ENCODE peak calls at places on chromosomes 2 and 18, in five cellular contexts. U, M, T, K and Q are unnamed samples.
A peak's percentile ranks its signal among the peaks of the same experiment; 100 is the strongest.

GRCh38 chr2:33131820-33132219 is 185.1 kb downstream of the LTBP1 start:
- DNase-seq in U (no peak), M (no peak), T (no peak), K (no peak), Q (no peak)

GRCh38 chr18:3726241-3726951 is 276.4 kb downstream of the TGIF1 start:
- DNase-seq in U (no peak), M (no peak), T (no peak), K (no peak), Q (no peak)

GRCh38 chr2:99827296-99827999 is 314.9 kb downstream of the AFF3 start:
- DNase-seq in U (no peak), M (no peak), T (peak; percentile 74), K (no peak), Q (no peak)

GRCh38 chr2:118089015-118089800 is 937 bp downstream of the INSIG2 start:
- DNase-seq in U (no peak), M (no peak), T (peak; percentile 51), K (peak; percentile 18), Q (no peak)

GRCh38 chr2:74625658-74626425 is 22.3 kb downstream of the M1AP start:
- DNase-seq in U (no peak), M (no peak), T (peak; percentile 19), K (no peak), Q (no peak)

GRCh38 chr2:73987109-73987947 is 2.6 kb downstream of the TET3 start:
- DNase-seq in U (no peak), M (peak; percentile 46), T (peak; percentile 67), K (peak; percentile 53), Q (no peak)

GRCh38 chr2:196284901-196285589 is 113.7 kb upstream of the STK17B start:
- DNase-seq in U (no peak), M (no peak), T (no peak), K (no peak), Q (no peak)

GRCh38 chr2:74007120-74007519 is 22.4 kb downstream of the TET3 start:
- DNase-seq in U (no peak), M (no peak), T (no peak), K (no peak), Q (no peak)

GRCh38 chr2:135776367-135776766 is 34.7 kb downstream of the UBXN4 start:
- DNase-seq in U (no peak), M (no peak), T (no peak), K (no peak), Q (no peak)

GRCh38 chr2:216029416-216030129 is 16.2 kb upstream of the MREG start:
- DNase-seq in U (no peak), M (no peak), T (no peak), K (no peak), Q (no peak)

GRCh38 chr2:129135017-129135416 is 816.3 kb upstream of the HS6ST1 start:
- DNase-seq in U (no peak), M (no peak), T (peak; percentile 17), K (no peak), Q (no peak)

GRCh38 chr2:72006188-72006736 is 141.4 kb downstream of the CYP26B1 start:
- DNase-seq in U (no peak), M (no peak), T (no peak), K (no peak), Q (no peak)

GRCh38 chr2:171325886-171326585 is 107.8 kb downstream of the METTL8 start:
- DNase-seq in U (no peak), M (no peak), T (no peak), K (no peak), Q (no peak)

GRCh38 chr2:12048551-12048950 is 302.1 kb downstream of the LPIN1 start:
- DNase-seq in U (no peak), M (no peak), T (peak; percentile 65), K (no peak), Q (no peak)

GRCh38 chr18:23943903-23944624 is 70.5 kb upstream of the TTC39C start:
- DNase-seq in U (peak; percentile 96), M (no peak), T (no peak), K (no peak), Q (peak; percentile 96)

GRCh38 chr2:136308621-136309020 is 190.7 kb upstream of the CXCR4 start:
- DNase-seq in U (no peak), M (no peak), T (no peak), K (no peak), Q (no peak)

GRCh38 chr2:55157474-55157884 is 74.6 kb downstream of the CLHC1 start:
- DNase-seq in U (no peak), M (no peak), T (no peak), K (no peak), Q (no peak)

GRCh38 chr2:133755515-133756311 is 187.4 kb upstream of the NCKAP5 start:
- DNase-seq in U (peak; percentile 100), M (no peak), T (no peak), K (no peak), Q (peak; percentile 100)

GRCh38 chr2:37647941-37648315 is 23.5 kb downstream of the CDC42EP3 start:
- DNase-seq in U (no peak), M (no peak), T (no peak), K (no peak), Q (no peak)

DNA sequence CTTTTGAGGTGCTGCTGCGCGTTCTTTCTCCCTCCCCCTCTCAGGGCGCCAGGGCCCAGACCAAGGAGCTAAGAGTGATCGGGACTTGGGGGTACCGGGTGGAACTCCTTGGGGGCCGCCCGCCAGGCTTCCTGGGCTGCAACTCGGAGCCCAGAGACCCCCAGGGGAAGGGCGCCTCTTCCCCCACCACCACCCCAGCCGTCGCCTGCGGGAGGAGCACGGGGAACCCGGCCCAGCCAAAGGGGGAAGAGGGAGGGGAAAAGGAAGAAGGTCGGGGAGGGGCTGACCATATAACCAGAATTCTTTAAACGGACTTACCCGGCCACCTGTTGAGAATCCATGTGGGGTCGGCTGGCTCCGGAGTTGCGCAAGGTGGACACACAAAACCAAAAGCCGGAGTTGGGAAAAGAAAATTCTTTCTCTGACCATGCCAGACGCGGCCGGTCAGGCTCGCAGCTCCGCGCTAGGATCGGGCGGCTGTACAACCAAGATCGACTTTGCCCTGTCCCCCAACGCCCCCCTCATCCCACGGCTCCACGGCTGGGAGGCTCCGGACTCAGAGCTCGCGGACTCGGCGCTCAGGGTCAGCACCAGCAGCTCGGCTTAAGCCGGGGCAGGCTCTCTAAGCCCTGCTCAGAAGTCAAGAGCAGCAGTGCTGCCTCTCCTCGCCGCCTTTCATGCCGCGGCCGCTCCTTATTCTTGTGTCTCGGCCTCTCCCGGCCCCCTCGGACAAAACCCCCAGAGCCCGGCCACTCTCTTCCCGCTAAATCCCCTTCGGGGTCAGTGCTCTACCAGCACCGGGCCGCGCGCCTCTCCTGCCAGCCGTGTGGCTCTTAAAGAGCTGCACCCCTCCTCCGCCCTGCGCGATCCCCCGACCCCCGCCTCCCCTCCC is 6.3 kb upstream of the SIX3 start:
- DNase-seq in U (no peak), M (no peak), T (peak; percentile 96), K (no peak), Q (no peak)
- H3K4me3 ChIP-seq in U (no peak overlapping the region), M (peak overlapping the region; percentile 45), T (peak overlapping the region; percentile 87), K (no peak overlapping the region), Q (peak overlapping the region; percentile 100)

GRCh38 chr2:164714471-164714870 is 93.2 kb upstream of the GRB14 start:
- DNase-seq in U (no peak), M (no peak), T (no peak), K (no peak), Q (no peak)

GRCh38 chr2:164719996-164720941 is 99.0 kb upstream of the GRB14 start:
- DNase-seq in U (no peak), M (no peak), T (no peak), K (no peak), Q (no peak)

GRCh38 chr2:164721425-164721824 is 100.1 kb upstream of the GRB14 start:
- DNase-seq in U (no peak), M (no peak), T (no peak), K (no peak), Q (no peak)

GRCh38 chr2:164711246-164712138 is 90.2 kb upstream of the GRB14 start:
- DNase-seq in U (no peak), M (no peak), T (no peak), K (no peak), Q (no peak)

DNA sequence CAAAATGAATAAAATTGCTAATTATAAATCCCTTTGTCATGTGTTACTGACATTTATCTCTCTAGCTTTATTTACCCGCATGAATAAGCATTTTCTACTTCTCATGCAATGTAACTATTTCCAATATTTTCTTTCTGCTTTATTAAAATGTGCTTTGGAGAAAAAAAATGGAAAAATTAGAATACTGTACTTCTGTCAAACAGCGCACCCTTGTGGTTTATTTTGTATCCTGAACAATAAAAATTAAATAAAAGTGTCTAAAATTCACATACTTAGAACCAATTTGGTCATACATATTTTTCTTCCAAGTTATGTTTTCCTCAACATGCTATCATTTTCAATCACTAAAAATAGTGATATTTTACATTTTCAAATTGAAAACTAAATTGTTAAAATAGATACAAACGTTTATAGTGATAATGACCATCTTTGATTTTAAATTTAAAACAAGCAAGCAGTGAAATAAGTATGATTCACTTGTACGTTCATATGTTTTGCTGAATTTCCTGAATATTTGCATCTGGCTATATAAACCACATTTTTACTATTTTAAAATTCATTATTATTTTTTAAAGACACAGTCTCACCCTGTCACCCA is 95.8 kb upstream of the GRB14 start:
- DNase-seq in U (no peak), M (no peak), T (peak; percentile 33), K (no peak), Q (no peak)
- TF ChIP-seq CTCF in U (no peak), M (peak; percentile 71), T (peak; percentile 22), K (peak; percentile 62), Q (peak; percentile 46)

DNA sequence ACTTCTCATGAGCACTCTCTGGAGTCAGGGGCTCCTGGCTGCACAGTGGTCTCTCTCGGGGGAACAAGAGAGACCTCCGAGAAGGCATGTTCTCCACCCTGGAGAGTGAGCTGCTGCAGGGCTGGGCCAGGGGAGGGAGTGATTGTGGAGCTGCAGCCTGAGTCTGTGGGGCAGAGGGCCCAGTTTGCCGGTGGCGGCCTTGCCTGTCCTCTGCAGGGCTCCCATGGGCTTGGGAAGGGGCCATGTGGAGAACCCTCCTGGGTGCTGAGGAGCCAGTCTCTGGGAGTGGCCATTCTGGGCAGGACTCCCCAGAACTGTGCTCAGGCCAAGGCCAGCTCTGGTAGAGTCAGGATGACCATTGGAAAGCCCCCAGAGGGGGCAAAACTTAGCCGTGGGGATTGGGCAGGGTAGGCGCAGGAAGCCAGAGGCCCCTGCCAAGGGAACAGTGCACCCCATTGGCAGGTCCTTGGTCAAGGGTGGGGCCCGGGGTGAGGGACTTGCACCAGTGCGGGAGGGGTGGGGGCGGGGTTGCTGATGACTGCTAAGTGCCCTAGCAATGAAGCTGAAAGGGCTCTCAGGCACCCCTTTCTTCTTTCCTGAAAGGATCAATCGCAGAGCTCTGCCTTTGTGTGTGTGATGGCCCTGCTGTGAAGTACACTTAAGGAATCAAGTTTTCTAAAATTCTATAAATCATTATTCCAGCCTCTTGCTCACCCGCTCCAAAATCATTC is 69.7 kb upstream of the BOD1L2 start:
- DNase-seq in U (no peak), M (no peak), T (peak; percentile 57), K (no peak), Q (no peak)
- H3K4me3 ChIP-seq in U (no peak overlapping the region), M (no peak overlapping the region), T (no peak overlapping the region), K (no peak overlapping the region), Q (no peak overlapping the region)

DNA sequence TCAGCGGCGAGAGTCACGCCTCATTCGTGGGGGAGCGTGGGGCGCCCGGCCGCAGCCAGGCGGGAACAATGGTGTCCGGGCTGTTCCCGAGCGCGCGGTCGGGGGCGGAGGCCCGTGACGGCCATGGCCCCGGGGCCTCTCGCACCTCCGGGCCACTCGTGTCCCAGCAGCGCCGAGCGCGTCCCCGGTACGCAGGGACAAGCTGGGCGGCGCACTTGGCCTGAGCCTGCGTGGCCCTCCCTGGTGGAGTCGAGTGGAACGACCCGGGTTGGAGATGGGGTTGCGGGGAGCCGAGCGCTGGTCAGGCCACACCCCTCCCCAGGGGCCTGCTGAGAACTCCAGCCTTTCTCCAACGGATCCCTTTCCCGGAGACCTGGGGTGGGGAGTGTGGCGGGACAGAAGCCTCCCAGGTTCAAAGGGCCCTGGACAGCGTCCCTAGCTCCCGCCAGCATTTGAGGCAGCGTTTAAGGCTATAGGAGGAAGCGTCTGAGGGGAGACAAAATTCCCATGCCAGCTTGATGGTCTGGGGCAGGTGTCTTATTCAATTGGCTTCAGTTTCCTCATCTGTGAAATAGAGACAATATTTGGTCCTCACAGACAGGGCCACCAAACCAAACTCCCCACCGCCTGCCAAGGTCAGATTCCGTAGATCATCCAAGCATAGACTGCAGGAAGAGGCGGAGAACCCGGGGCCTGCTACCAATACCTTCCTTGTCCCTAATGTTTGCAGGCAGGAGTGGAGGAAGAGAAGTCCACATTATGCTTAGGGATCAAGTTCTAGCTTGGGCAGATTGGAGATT is 545 bp downstream of the CNDP2 start:
- DNase-seq in U (no peak), M (peak; percentile 68), T (peak; percentile 56), K (peak; percentile 53), Q (no peak)
- TF ChIP-seq CTCF in U (peak; percentile 24), M (peak; percentile 41), T (no peak), K (peak; percentile 41), Q (no peak)